ENCODE peak calls at places on chromosomes 3 and 15, in eight cellular contexts. I is sigmoid colon; G is uterus; A is CD4-positive, CD25-positive, alpha-beta regulatory T cell; O is WERI-Rb-1; M is cardiac muscle cell; R is IMR-90; D is lung. N is an unnamed sample.

GRCh38 chr15:61880079-61880478 is 180.2 kb downstream of the VPS13C start:
- DNase-seq in R (no peak), G (no peak), O (no peak), A (no peak), D (no peak), M (no peak), I (no peak), N (no peak)

GRCh38 chr15:37133619-37134018 is 33.3 kb upstream of the MEIS2 start:
- DNase-seq in A (no peak), M (no peak), G (no peak), R (peak; percentile 61), I (no peak), D (no peak), O (no peak), N (no peak)

GRCh38 chr3:16084887-16085286 is 89.6 kb upstream of the GALNT15 start:
- DNase-seq in M (no peak), I (no peak), A (no peak), D (no peak), G (no peak), O (no peak), R (peak; percentile 70), N (no peak)

GRCh38 chr15:100348578-100348977 is 6.8 kb upstream of the ADAMTS17 start:
- DNase-seq in O (no peak), G (no peak), D (no peak), M (no peak), R (no peak), A (no peak), I (no peak), N (no peak)

GRCh38 chr3:60953406-60953805 is 297.8 kb downstream of the FHIT start:
- DNase-seq in O (no peak), G (no peak), A (no peak), D (no peak), R (no peak), M (no peak), I (no peak), N (no peak)

GRCh38 chr15:39016706-39017105 is 452.1 kb upstream of the RASGRP1 start:
- DNase-seq in D (no peak), G (no peak), M (no peak), O (no peak), I (no peak), R (peak; percentile 91), A (no peak), N (no peak)

GRCh38 chr15:45114076-45114750 is at the start of the genes DUOX2 and DUOXA2:
- DNase-seq in O (peak; percentile 26), D (no peak), I (no peak), R (no peak), M (peak; percentile 40), G (no peak), A (no peak), N (peak; percentile 64)

GRCh38 chr15:88401269-88401971 is 65.8 kb downstream of the MRPL46 start:
- DNase-seq in A (peak; percentile 37), I (no peak), M (no peak), O (no peak), G (peak; percentile 47), R (no peak), D (no peak), N (no peak)

GRCh38 chr3:16928386-16929132 is 43.8 kb downstream of the PLCL2 start:
- DNase-seq in M (no peak), D (no peak), R (no peak), A (no peak), O (no peak), I (no peak), G (no peak), N (no peak)

GRCh38 chr15:67835349-67836133 is 4.3 kb downstream of the RNU6-1 start:
- DNase-seq in R (no peak), M (no peak), D (no peak), I (peak; percentile 71), A (no peak), G (no peak), O (peak; percentile 37), N (peak; percentile 71)

GRCh38 chr15:79113831-79114230 is 23.3 kb upstream of the RASGRF1 start:
- DNase-seq in I (no peak), O (no peak), M (no peak), R (no peak), D (no peak), G (no peak), A (no peak), N (no peak)

GRCh38 chr3:171784937-171785336 is 25.3 kb downstream of the PLD1 start:
- DNase-seq in D (no peak), G (no peak), A (no peak), M (no peak), R (no peak), O (no peak), I (no peak), N (no peak)

GRCh38 chr3:95718168-95718567 is 1096.2 kb upstream of the EPHA6 start:
- DNase-seq in I (no peak), R (no peak), O (no peak), G (no peak), D (no peak), A (no peak), M (no peak), N (no peak)

GRCh38 chr15:73495171-73495570 is 52.2 kb downstream of the REC114 start:
- DNase-seq in R (no peak), M (no peak), I (no peak), D (no peak), A (no peak), O (no peak), G (no peak), N (no peak)

GRCh38 chr3:23712656-23713559 is 92.8 kb upstream of the UBE2E1 start:
- DNase-seq in A (no peak), I (peak; percentile 83), M (peak; percentile 58), G (peak; percentile 80), D (no peak), R (peak; percentile 96), O (peak; percentile 68), N (no peak)

GRCh38 chr15:57726411-57726810 is 19.9 kb downstream of the POLR2M start:
- DNase-seq in D (no peak), A (no peak), M (no peak), I (no peak), O (no peak), R (peak; percentile 53), G (no peak), N (no peak)

GRCh38 chr3:15440891-15441290 is 13.5 kb downstream of the EAF1 start:
- DNase-seq in A (no peak), O (no peak), R (no peak), I (no peak), D (no peak), G (no peak), M (no peak), N (no peak)

GRCh38 chr3:46629571-46630517 is 17.5 kb downstream of the FAM240A start:
- DNase-seq in G (peak; percentile 82), A (peak; percentile 80), M (peak; percentile 90), I (peak; percentile 86), O (peak; percentile 70), D (peak; percentile 78), R (peak; percentile 76), N (no peak)

GRCh38 chr3:46632792-46633191 is 20.5 kb downstream of the FAM240A start:
- DNase-seq in A (no peak), I (no peak), R (peak; percentile 44), O (no peak), D (no peak), M (no peak), G (no peak), N (no peak)

GRCh38 chr3:46626039-46626438 is 13.7 kb downstream of the FAM240A start:
- DNase-seq in A (no peak), O (no peak), M (no peak), R (no peak), I (no peak), G (no peak), D (no peak), N (no peak)

GRCh38 chr3:46627078-46627477 is 14.8 kb downstream of the FAM240A start:
- DNase-seq in G (no peak), M (no peak), I (no peak), D (no peak), O (no peak), A (no peak), R (no peak), N (no peak)

DNA sequence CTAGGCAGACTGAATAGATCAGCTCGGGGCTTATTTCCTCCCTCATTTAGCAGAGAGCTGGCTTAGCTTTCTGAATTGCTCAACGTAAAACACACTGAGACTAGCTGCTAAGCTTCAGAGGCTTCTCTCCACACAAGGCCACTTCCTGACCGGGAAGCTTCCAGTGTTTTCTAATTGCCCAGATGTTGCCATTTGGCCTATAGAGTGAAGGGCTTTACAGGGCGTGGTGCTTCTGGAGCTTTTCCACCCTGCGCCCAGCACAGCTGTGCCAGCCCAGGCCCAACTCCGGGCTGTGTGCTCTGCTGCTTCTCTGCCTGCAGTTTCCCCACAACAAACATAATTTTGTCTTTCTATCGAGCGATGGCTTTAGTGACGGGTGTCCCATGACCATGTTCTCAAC is 16.7 kb downstream of the FAM240A start:
- DNase-seq in G (peak; percentile 24), O (no peak), M (no peak), R (no peak), A (no peak), I (no peak), D (no peak), N (no peak)
- H3K27ac ChIP-seq in G (peak overlapping the region; percentile 64), O (no peak overlapping the region), M (no peak overlapping the region), R (peak overlapping the region; percentile 14), A (no peak overlapping the region), I (peak overlapping the region; percentile 46), D (no peak overlapping the region), N (no peak overlapping the region)

GRCh38 chr15:25237291-25237978 is 201.4 kb downstream of the UBE3A start:
- DNase-seq in A (no peak), I (peak; percentile 48), D (no peak), R (no peak), O (no peak), G (no peak), M (no peak), N (peak; percentile 53)
- H3K9me3 ChIP-seq in A (no peaks in the 10 kb centered on the region), I (no peaks in the 10 kb centered on the region), D (peaks cover 80% of the 10 kb centered on the region), R (peaks cover 76% of the 10 kb centered on the region), O (peaks cover 8% of the 10 kb centered on the region), G (no peaks in the 10 kb centered on the region), M (no peaks in the 10 kb centered on the region), N (peaks cover 52% of the 10 kb centered on the region)

DNA sequence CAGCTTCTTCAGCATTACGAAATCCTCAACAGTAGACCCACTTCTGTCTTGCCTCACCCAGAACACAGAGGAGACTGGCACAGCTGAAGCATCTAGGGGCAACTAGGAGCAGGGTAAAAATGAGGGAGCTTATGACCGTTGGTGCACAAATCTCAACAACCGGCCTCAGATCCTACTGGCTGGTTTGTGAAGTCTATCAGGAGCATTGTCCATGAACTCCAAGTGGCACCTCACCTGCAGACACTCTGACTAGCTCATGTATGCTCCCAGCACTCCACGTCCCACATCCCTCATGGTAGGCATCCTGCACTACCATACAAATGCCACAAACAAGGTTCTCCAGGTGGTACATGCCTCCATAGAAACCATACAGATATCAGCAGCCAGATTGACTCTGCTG is 163.1 kb downstream of the TLE3 start:
- DNase-seq in O (no peak), G (no peak), D (no peak), I (no peak), M (no peak), R (no peak), A (no peak), N (no peak)
- H3K27ac ChIP-seq in O (no peak overlapping the region), G (no peak overlapping the region), D (no peak overlapping the region), I (no peak overlapping the region), M (no peak overlapping the region), R (no peak overlapping the region), A (no peak overlapping the region), N (no peak overlapping the region)

DNA sequence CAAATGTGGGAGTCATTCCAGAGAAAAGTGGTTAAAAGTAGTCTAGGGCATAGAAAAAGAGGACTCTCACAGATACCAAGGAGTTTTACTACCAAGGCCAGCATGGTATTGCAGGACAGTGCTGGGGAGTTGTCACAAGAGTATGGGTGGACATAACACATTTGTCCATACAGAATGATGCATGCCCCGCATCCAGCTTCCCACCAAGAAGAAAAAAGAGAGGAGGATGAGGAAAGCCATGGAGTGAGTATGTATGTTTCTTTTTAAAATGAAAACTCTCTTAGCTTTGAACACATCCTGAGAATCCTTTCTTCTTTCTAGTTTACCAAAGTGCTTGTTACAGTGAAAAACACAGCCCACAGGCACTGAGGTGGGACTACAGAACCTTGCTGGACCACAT is 12.5 kb downstream of the NR2E3 start:
- DNase-seq in G (no peak), I (no peak), R (no peak), D (no peak), A (no peak), M (no peak), O (no peak), N (no peak)
- H3K9me3 ChIP-seq in G (no peaks in the 10 kb centered on the region), I (peaks cover 9% of the 10 kb centered on the region), R (peaks cover 33% of the 10 kb centered on the region), D (peaks cover 9% of the 10 kb centered on the region), A (peaks cover 21% of the 10 kb centered on the region), M (no peaks in the 10 kb centered on the region), O (peaks cover 18% of the 10 kb centered on the region), N (peaks cover 3% of the 10 kb centered on the region)

N was measured in RWPE2.